ENCODE peak calls at places on chromosomes 5 and 9, in six cellular contexts. K is NCI-H1105 treated with DMSO at 0.1 percent for 48 hours, Z is NCI-H146, U is OCI-LY7, J is retina, V is fibroblast of pulmonary artery. L is an unnamed sample.
A peak's percentile ranks its signal among the peaks of the same experiment; 100 is the strongest.

GRCh38 chr5:168409601-168410458 is 76.4 kb upstream of the RARS1 start:
- DNase-seq in J (no peak), V (peak; percentile 83), K (no peak), U (no peak), Z (no peak), L (peak; percentile 90)

GRCh38 chr9:126301196-126301595 is 25.4 kb upstream of the MVB12B start:
- DNase-seq in J (no peak), K (no peak), Z (no peak), U (no peak), V (no peak), L (no peak)

GRCh38 chr5:138975098-138975847 is 100.1 kb upstream of the LRRTM2 start:
- DNase-seq in V (peak; percentile 94), U (no peak), K (no peak), Z (no peak), J (no peak), L (peak; percentile 84)

GRCh38 chr5:56282241-56282640 is 49.1 kb upstream of the ANKRD55 start:
- DNase-seq in J (no peak), V (no peak), Z (no peak), K (no peak), U (no peak), L (no peak)

GRCh38 chr9:71131145-71131544 is 9.7 kb upstream of the TRPM3 start:
- DNase-seq in K (no peak), J (no peak), V (no peak), Z (no peak), U (no peak), L (no peak)

GRCh38 chr5:362978-363765 is 41.7 kb downstream of the AHRR start:
- DNase-seq in K (no peak), J (no peak), U (no peak), Z (no peak), V (no peak), L (no peak)

GRCh38 chr9:33272061-33272460 is 7.2 kb downstream of the CHMP5 start:
- DNase-seq in K (no peak), U (no peak), J (no peak), V (no peak), Z (no peak), L (no peak)

GRCh38 chr9:94922691-94923107 is 196.2 kb downstream of the AOPEP start:
- DNase-seq in V (peak; percentile 80), J (no peak), U (peak; percentile 2), Z (no peak), K (peak; percentile 65), L (peak; percentile 56)

GRCh38 chr9:38484076-38484637 is 59.9 kb upstream of the IGFBPL1 start:
- DNase-seq in Z (no peak), V (no peak), U (no peak), J (no peak), K (no peak), L (no peak)

GRCh38 chr5:142032747-142033631 is 20.2 kb upstream of the GNPDA1 start:
- DNase-seq in U (no peak), J (no peak), Z (peak; percentile 29), K (no peak), V (no peak), L (no peak)

GRCh38 chr5:61416010-61416409 is 84.0 kb downstream of the ZSWIM6 start:
- DNase-seq in Z (no peak), V (no peak), J (no peak), K (no peak), U (no peak), L (peak; percentile 61)

GRCh38 chr9:14313951-14314423 is at the start of gene NFIB:
- DNase-seq in J (no peak), Z (peak; percentile 81), K (no peak), U (peak; percentile 77), V (peak; percentile 71), L (no peak)

GRCh38 chr9:14245901-14246525 is 67.9 kb downstream of the NFIB start:
- DNase-seq in U (no peak), Z (no peak), K (no peak), J (no peak), V (peak; percentile 78), L (peak; percentile 86)

GRCh38 chr9:94808926-94809700 is 82.6 kb downstream of the AOPEP start:
- DNase-seq in K (no peak), Z (no peak), U (no peak), J (no peak), V (no peak), L (peak; percentile 85)

GRCh38 chr5:31270396-31270795 is 76.9 kb downstream of the CDH6 start:
- DNase-seq in J (peak; percentile 50), V (peak; percentile 31), Z (peak; percentile 36), K (no peak), U (no peak), L (no peak)

GRCh38 chr9:91117474-91117891 is 244.2 kb downstream of the AUH start:
- DNase-seq in V (no peak), U (no peak), Z (no peak), J (no peak), K (no peak), L (no peak)

GRCh38 chr9:131837316-131837715 is 97.4 kb upstream of the RAPGEF1 start:
- DNase-seq in U (no peak), K (no peak), Z (peak; percentile 8), J (no peak), V (no peak), L (no peak)

GRCh38 chr9:114936566-114936965 is 6.2 kb upstream of the TNFSF8 start:
- DNase-seq in V (no peak), J (no peak), K (no peak), Z (no peak), U (no peak), L (no peak)

GRCh38 chr5:102629827-102630605 is 125.1 kb upstream of the PAM start:
- DNase-seq in J (no peak), Z (no peak), K (no peak), U (no peak), V (no peak), L (no peak)

GRCh38 chr9:126705767-126706697 is 92.3 kb downstream of the LMX1B start:
- DNase-seq in V (peak; percentile 45), J (peak; percentile 15), K (peak; percentile 25), U (peak; percentile 63), Z (peak; percentile 25), L (no peak)

GRCh38 chr5:141760753-141761152 is 78.7 kb upstream of the ARAP3 start:
- DNase-seq in J (no peak), U (no peak), K (no peak), Z (no peak), V (no peak), L (no peak)

GRCh38 chr5:13910637-13911288 is 33.7 kb downstream of the DNAH5 start:
- DNase-seq in J (no peak), Z (no peak), K (no peak), V (no peak), U (no peak), L (no peak)

GRCh38 chr9:7150153-7150890 is 392.5 kb downstream of the KDM4C start:
- DNase-seq in K (no peak), U (no peak), Z (no peak), V (no peak), J (no peak), L (no peak)

GRCh38 chr9:132806306-132806705 is 71.8 kb downstream of the AK8 start:
- DNase-seq in V (no peak), Z (no peak), U (no peak), K (no peak), J (peak; percentile 65), L (no peak)

GRCh38 chr5:139246394-139246793 is 47.1 kb upstream of the MATR3 start:
- DNase-seq in K (no peak), U (no peak), J (no peak), V (peak; percentile 57), Z (no peak), L (no peak)